ENCODE peak calls at places on chromosome 13, in four cellular contexts. One of them, this sample, is unnamed.

GRCh38 chr13:26557051-26557392 is 461 bp upstream of the WASF3 start:
- DNase-seq in OCI-LY7: no peak
- DNase-seq in stimulated activated CD8-positive, alpha-beta memory T cell treated with anti-CD3 and anti-CD28 coated beads, Interleukin-15, amount 100 ng/mL, for 24 hours: no peak
- DNase-seq in pancreas: no peak
- DNase-seq in this sample: no peak

GRCh38 chr13:47908200-47908902 is 92.7 kb downstream of the SUCLA2 start:
- DNase-seq in pancreas: no peak
- DNase-seq in OCI-LY7: no peak
- DNase-seq in stimulated activated CD8-positive, alpha-beta memory T cell treated with anti-CD3 and anti-CD28 coated beads, Interleukin-15, amount 100 ng/mL, for 24 hours: no peak
- DNase-seq in this sample: no peak

GRCh38 chr13:106566682-106567420 is 1.1 kb downstream of the ARGLU1 start:
- DNase-seq in OCI-LY7: peak; percentile 67
- DNase-seq in pancreas: peak; percentile 59
- DNase-seq in stimulated activated CD8-positive, alpha-beta memory T cell treated with anti-CD3 and anti-CD28 coated beads, Interleukin-15, amount 100 ng/mL, for 24 hours: peak; percentile 13
- DNase-seq in this sample: no peak

GRCh38 chr13:79365981-79366380 is 40.1 kb downstream of the RBM26 start:
- DNase-seq in OCI-LY7: no peak
- DNase-seq in stimulated activated CD8-positive, alpha-beta memory T cell treated with anti-CD3 and anti-CD28 coated beads, Interleukin-15, amount 100 ng/mL, for 24 hours: no peak
- DNase-seq in pancreas: no peak
- DNase-seq in this sample: no peak

GRCh38 chr13:106649495-106649894 is 81.6 kb upstream of the ARGLU1 start:
- DNase-seq in pancreas: no peak
- DNase-seq in stimulated activated CD8-positive, alpha-beta memory T cell treated with anti-CD3 and anti-CD28 coated beads, Interleukin-15, amount 100 ng/mL, for 24 hours: no peak
- DNase-seq in OCI-LY7: no peak
- DNase-seq in this sample: no peak

GRCh38 chr13:72141845-72142470 is 275.0 kb upstream of the DACH1 start:
- DNase-seq in OCI-LY7: no peak
- DNase-seq in stimulated activated CD8-positive, alpha-beta memory T cell treated with anti-CD3 and anti-CD28 coated beads, Interleukin-15, amount 100 ng/mL, for 24 hours: no peak
- DNase-seq in pancreas: no peak
- DNase-seq in this sample: no peak

GRCh38 chr13:96091164-96091931 is 1.4 kb downstream of the HS6ST3 start:
- DNase-seq in pancreas: peak; percentile 41
- DNase-seq in stimulated activated CD8-positive, alpha-beta memory T cell treated with anti-CD3 and anti-CD28 coated beads, Interleukin-15, amount 100 ng/mL, for 24 hours: no peak
- DNase-seq in OCI-LY7: no peak
- DNase-seq in this sample: no peak

GRCh38 chr13:74102691-74103090 is 31.5 kb downstream of the KLF12 start:
- DNase-seq in stimulated activated CD8-positive, alpha-beta memory T cell treated with anti-CD3 and anti-CD28 coated beads, Interleukin-15, amount 100 ng/mL, for 24 hours: no peak
- DNase-seq in pancreas: no peak
- DNase-seq in OCI-LY7: no peak
- DNase-seq in this sample: no peak

GRCh38 chr13:110650436-110650835 is 35.1 kb downstream of the NAXD start:
- DNase-seq in stimulated activated CD8-positive, alpha-beta memory T cell treated with anti-CD3 and anti-CD28 coated beads, Interleukin-15, amount 100 ng/mL, for 24 hours: no peak
- DNase-seq in OCI-LY7: no peak
- DNase-seq in pancreas: no peak
- DNase-seq in this sample: no peak

GRCh38 chr13:109381546-109382180 is 404.7 kb downstream of the IRS2 start:
- DNase-seq in pancreas: no peak
- DNase-seq in stimulated activated CD8-positive, alpha-beta memory T cell treated with anti-CD3 and anti-CD28 coated beads, Interleukin-15, amount 100 ng/mL, for 24 hours: no peak
- DNase-seq in OCI-LY7: no peak
- DNase-seq in this sample: no peak

GRCh38 chr13:94673841-94674240 is 38.5 kb downstream of the SOX21 start:
- DNase-seq in stimulated activated CD8-positive, alpha-beta memory T cell treated with anti-CD3 and anti-CD28 coated beads, Interleukin-15, amount 100 ng/mL, for 24 hours: no peak
- DNase-seq in pancreas: no peak
- DNase-seq in OCI-LY7: no peak
- DNase-seq in this sample: no peak

This sample was measured in upper lobe of left lung.